ENCODE peak calls at places on chromosomes 6 and 20, in six cellular contexts. One of them, this sample, is unnamed.

GRCh38 chr20:57772349-57772964 is 62.6 kb upstream of the PMEPA1 start:
- DNase-seq in GM23338: peak
- DNase-seq in A549: peak
- DNase-seq in stimulated activated CD4-positive, alpha-beta T cell treated with anti-CD3 and anti-CD28 coated beads, Interleukin-15, amount 100 ng/mL, for 1 hour: no peak
- DNase-seq in cardiac fibroblast: peak
- DNase-seq in spleen: no peak
- DNase-seq in this sample: peak

GRCh38 chr6:3748208-3748701 is 3.3 kb downstream of the PXDC1 start:
- DNase-seq in cardiac fibroblast: peak
- DNase-seq in GM23338: peak
- DNase-seq in A549: peak
- DNase-seq in stimulated activated CD4-positive, alpha-beta T cell treated with anti-CD3 and anti-CD28 coated beads, Interleukin-15, amount 100 ng/mL, for 1 hour: no peak
- DNase-seq in spleen: no peak
- DNase-seq in this sample: peak

GRCh38 chr6:48229849-48230248 is 118.9 kb upstream of the PTCHD4 start:
- DNase-seq in spleen: no peak
- DNase-seq in stimulated activated CD4-positive, alpha-beta T cell treated with anti-CD3 and anti-CD28 coated beads, Interleukin-15, amount 100 ng/mL, for 1 hour: no peak
- DNase-seq in A549: no peak
- DNase-seq in GM23338: no peak
- DNase-seq in cardiac fibroblast: no peak
- DNase-seq in this sample: no peak

GRCh38 chr20:10877345-10877744 is 203.5 kb upstream of the JAG1 start:
- DNase-seq in cardiac fibroblast: peak
- DNase-seq in GM23338: no peak
- DNase-seq in stimulated activated CD4-positive, alpha-beta T cell treated with anti-CD3 and anti-CD28 coated beads, Interleukin-15, amount 100 ng/mL, for 1 hour: no peak
- DNase-seq in spleen: no peak
- DNase-seq in A549: no peak
- DNase-seq in this sample: no peak

GRCh38 chr20:37630161-37630560 is 63.7 kb upstream of the CTNNBL1 start:
- DNase-seq in spleen: no peak
- DNase-seq in stimulated activated CD4-positive, alpha-beta T cell treated with anti-CD3 and anti-CD28 coated beads, Interleukin-15, amount 100 ng/mL, for 1 hour: no peak
- DNase-seq in A549: no peak
- DNase-seq in cardiac fibroblast: no peak
- DNase-seq in GM23338: no peak
- DNase-seq in this sample: no peak

GRCh38 chr6:33702345-33702977 is 9.0 kb downstream of the UQCC2 start:
- DNase-seq in cardiac fibroblast: peak
- DNase-seq in spleen: peak
- DNase-seq in stimulated activated CD4-positive, alpha-beta T cell treated with anti-CD3 and anti-CD28 coated beads, Interleukin-15, amount 100 ng/mL, for 1 hour: no peak
- DNase-seq in GM23338: peak
- DNase-seq in A549: peak
- DNase-seq in this sample: peak

GRCh38 chr6:164379786-164380185 is 929.6 kb downstream of the C6orf118 start:
- DNase-seq in spleen: no peak
- DNase-seq in A549: no peak
- DNase-seq in stimulated activated CD4-positive, alpha-beta T cell treated with anti-CD3 and anti-CD28 coated beads, Interleukin-15, amount 100 ng/mL, for 1 hour: no peak
- DNase-seq in cardiac fibroblast: no peak
- DNase-seq in GM23338: no peak
- DNase-seq in this sample: peak

GRCh38 chr6:15457903-15458530 is 204.8 kb downstream of the DTNBP1 start:
- DNase-seq in A549: no peak
- DNase-seq in GM23338: no peak
- DNase-seq in stimulated activated CD4-positive, alpha-beta T cell treated with anti-CD3 and anti-CD28 coated beads, Interleukin-15, amount 100 ng/mL, for 1 hour: no peak
- DNase-seq in cardiac fibroblast: no peak
- DNase-seq in spleen: no peak
- DNase-seq in this sample: no peak

GRCh38 chr20:12237772-12238171 is 320.1 kb downstream of the BTBD3 start:
- DNase-seq in GM23338: no peak
- DNase-seq in stimulated activated CD4-positive, alpha-beta T cell treated with anti-CD3 and anti-CD28 coated beads, Interleukin-15, amount 100 ng/mL, for 1 hour: no peak
- DNase-seq in spleen: no peak
- DNase-seq in A549: no peak
- DNase-seq in cardiac fibroblast: peak
- DNase-seq in this sample: no peak

GRCh38 chr20:62427172-62428007 is at the start of gene RBBP8NL:
- DNase-seq in GM23338: peak
- DNase-seq in stimulated activated CD4-positive, alpha-beta T cell treated with anti-CD3 and anti-CD28 coated beads, Interleukin-15, amount 100 ng/mL, for 1 hour: no peak
- DNase-seq in spleen: no peak
- DNase-seq in cardiac fibroblast: no peak
- DNase-seq in A549: no peak
- DNase-seq in this sample: no peak

GRCh38 chr6:74626288-74626687 is 579.6 kb downstream of the COL12A1 start:
- DNase-seq in GM23338: peak
- DNase-seq in cardiac fibroblast: no peak
- DNase-seq in spleen: no peak
- DNase-seq in stimulated activated CD4-positive, alpha-beta T cell treated with anti-CD3 and anti-CD28 coated beads, Interleukin-15, amount 100 ng/mL, for 1 hour: no peak
- DNase-seq in A549: no peak
- DNase-seq in this sample: no peak

GRCh38 chr20:34037767-34038166 is 44.1 kb downstream of the RALY start:
- DNase-seq in GM23338: no peak
- DNase-seq in spleen: no peak
- DNase-seq in cardiac fibroblast: peak
- DNase-seq in A549: no peak
- DNase-seq in stimulated activated CD4-positive, alpha-beta T cell treated with anti-CD3 and anti-CD28 coated beads, Interleukin-15, amount 100 ng/mL, for 1 hour: no peak
- DNase-seq in this sample: no peak

GRCh38 chr20:50652702-50653294 is 38.5 kb downstream of the RIPOR3 start:
- DNase-seq in cardiac fibroblast: no peak
- DNase-seq in A549: no peak
- DNase-seq in stimulated activated CD4-positive, alpha-beta T cell treated with anti-CD3 and anti-CD28 coated beads, Interleukin-15, amount 100 ng/mL, for 1 hour: no peak
- DNase-seq in GM23338: no peak
- DNase-seq in spleen: no peak
- DNase-seq in this sample: no peak

GRCh38 chr20:41923604-41924003 is 305.4 kb upstream of the CHD6 start:
- DNase-seq in stimulated activated CD4-positive, alpha-beta T cell treated with anti-CD3 and anti-CD28 coated beads, Interleukin-15, amount 100 ng/mL, for 1 hour: no peak
- DNase-seq in A549: no peak
- DNase-seq in GM23338: no peak
- DNase-seq in spleen: no peak
- DNase-seq in cardiac fibroblast: no peak
- DNase-seq in this sample: no peak

GRCh38 chr20:35616465-35617396 is 1.1 kb downstream of the SPAG4 start:
- DNase-seq in A549: peak
- DNase-seq in spleen: peak
- DNase-seq in GM23338: peak
- DNase-seq in stimulated activated CD4-positive, alpha-beta T cell treated with anti-CD3 and anti-CD28 coated beads, Interleukin-15, amount 100 ng/mL, for 1 hour: peak
- DNase-seq in cardiac fibroblast: peak
- DNase-seq in this sample: peak